ENCODE peak calls at places on chromosomes 7 and 10, in seven cellular contexts. G is psoas muscle; T is cardiac fibroblast; L is GM23248; D is CD8-positive, alpha-beta memory T cell; V is HepG2; Y is hepatocyte. M is an unnamed sample.
A peak's percentile ranks its signal among the peaks of the same experiment; 100 is the strongest.

GRCh38 chr7:503575-504111 is 16.0 kb downstream of the PDGFA start:
- DNase-seq in G (peak; percentile 69), T (no peak), L (no peak), D (no peak), V (peak; percentile 94), Y (peak; percentile 94), M (no peak)

GRCh38 chr7:27364344-27364758 is 121.7 kb downstream of the EVX1 start:
- DNase-seq in G (peak; percentile 87), T (peak; percentile 80), L (peak; percentile 82), D (no peak), V (no peak), Y (peak; percentile 61), M (peak; percentile 74)

GRCh38 chr7:44607141-44608068 is 978 bp downstream of the OGDH start:
- DNase-seq in G (no peak), T (no peak), L (no peak), D (peak; percentile 10), V (no peak), Y (no peak), M (no peak)

GRCh38 chr7:15199482-15199881 is 296.9 kb upstream of the DGKB start:
- DNase-seq in G (no peak), T (peak; percentile 62), L (peak; percentile 36), D (no peak), V (no peak), Y (peak; percentile 18), M (peak; percentile 58)

GRCh38 chr7:133937786-133938185 is 189.4 kb upstream of the LRGUK start:
- DNase-seq in G (no peak), T (no peak), L (no peak), D (no peak), V (no peak), Y (no peak), M (no peak)

GRCh38 chr10:126673565-126673964 is 3.1 kb upstream of the C10orf90 start:
- DNase-seq in G (no peak), T (no peak), L (no peak), D (no peak), V (no peak), Y (no peak), M (no peak)

GRCh38 chr7:33500590-33500989 is 371.2 kb downstream of the BBS9 start:
- DNase-seq in G (no peak), T (peak; percentile 10), L (peak; percentile 48), D (no peak), V (no peak), Y (no peak), M (no peak)

GRCh38 chr10:126104767-126105166 is 208.4 kb downstream of the FANK1 start:
- DNase-seq in G (peak; percentile 78), T (no peak), L (no peak), D (no peak), V (no peak), Y (no peak), M (no peak)

GRCh38 chr10:24884316-24884715 is 68.1 kb downstream of the PRTFDC1 start:
- DNase-seq in G (no peak), T (no peak), L (peak; percentile 36), D (no peak), V (no peak), Y (no peak), M (peak; percentile 24)

GRCh38 chr10:34003561-34003960 is 669.1 kb upstream of the NRP1 start:
- DNase-seq in G (no peak), T (no peak), L (no peak), D (no peak), V (no peak), Y (no peak), M (no peak)

GRCh38 chr10:54749623-54750022 is 51.4 kb downstream of the PCDH15 start:
- DNase-seq in G (no peak), T (no peak), L (no peak), D (no peak), V (no peak), Y (no peak), M (no peak)

GRCh38 chr7:148344406-148344805 is 246.2 kb upstream of the C7orf33 start:
- DNase-seq in G (no peak), T (no peak), L (no peak), D (no peak), V (no peak), Y (no peak), M (no peak)

GRCh38 chr7:123612024-123612423 is 10.4 kb downstream of the ASB15 start:
- DNase-seq in G (no peak), T (no peak), L (no peak), D (no peak), V (peak; percentile 35), Y (peak; percentile 22), M (no peak)

GRCh38 chr10:97327348-97328294 is 6.9 kb downstream of the FRAT2 start:
- DNase-seq in G (no peak), T (no peak), L (no peak), D (no peak), V (peak; percentile 96), Y (peak; percentile 37), M (no peak)

GRCh38 chr10:62076872-62077271 is 175.4 kb downstream of the ARID5B start:
- DNase-seq in G (no peak), T (peak; percentile 90), L (peak; percentile 88), D (peak; percentile 17), V (peak; percentile 63), Y (no peak), M (peak; percentile 89)

GRCh38 chr10:133335238-133336122 is 1.2 kb downstream of the CALY start:
- DNase-seq in G (peak; percentile 77), T (peak; percentile 70), L (peak; percentile 77), D (peak; percentile 90), V (no peak), Y (peak; percentile 82), M (peak; percentile 73)

GRCh38 chr10:74728225-74728624 is 98.2 kb upstream of the KAT6B start:
- DNase-seq in G (no peak), T (peak; percentile 5), L (peak; percentile 42), D (no peak), V (peak; percentile 24), Y (no peak), M (no peak)

GRCh38 chr7:36021367-36021766 is 131.7 kb upstream of the EEPD1 start:
- DNase-seq in G (no peak), T (peak; percentile 32), L (peak; percentile 10), D (no peak), V (no peak), Y (no peak), M (peak; percentile 54)

GRCh38 chr10:48749254-48749787 is 64.6 kb downstream of the WDFY4 start:
- DNase-seq in G (no peak), T (no peak), L (no peak), D (no peak), V (no peak), Y (no peak), M (no peak)

GRCh38 chr7:45625714-45626440 is 51.7 kb downstream of the ADCY1 start:
- DNase-seq in G (no peak), T (no peak), L (peak; percentile 16), D (no peak), V (no peak), Y (no peak), M (no peak)

DNA sequence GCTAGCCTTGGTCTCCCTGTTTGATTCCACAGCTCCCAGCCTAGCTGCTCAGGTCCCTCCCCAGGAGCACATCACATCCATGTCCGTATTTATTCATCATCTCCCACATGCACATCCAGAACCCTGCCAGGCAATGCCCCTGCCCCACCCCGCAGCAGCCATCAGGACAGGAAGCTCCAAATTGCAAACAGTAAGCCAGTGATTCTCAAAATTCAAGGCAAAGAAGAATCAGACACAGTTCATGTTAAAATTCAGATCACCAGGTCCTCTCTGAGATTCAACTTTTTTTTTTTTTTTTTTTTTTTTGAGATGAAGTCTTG is 17.7 kb downstream of the LRRC20 start:
- DNase-seq in G (no peak), T (no peak), L (no peak), D (no peak), V (no peak), Y (no peak), M (no peak)
- H3K4me3 ChIP-seq in G (no peak overlapping the region), T (no peak overlapping the region), L (no peak overlapping the region), D (no peak overlapping the region), V (no peak overlapping the region), Y (no peak overlapping the region), M (no peak overlapping the region)

GRCh38 chr10:13632879-13633437 is 46.2 kb downstream of the PRPF18 start:
- DNase-seq in G (no peak), T (no peak), L (no peak), D (no peak), V (no peak), Y (no peak), M (no peak)
- H3K4me3 ChIP-seq in G (no peak overlapping the region), T (no peak overlapping the region), L (no peak overlapping the region), D (no peak overlapping the region), V (no peak overlapping the region), Y (no peak overlapping the region), M (no peak overlapping the region)

DNA sequence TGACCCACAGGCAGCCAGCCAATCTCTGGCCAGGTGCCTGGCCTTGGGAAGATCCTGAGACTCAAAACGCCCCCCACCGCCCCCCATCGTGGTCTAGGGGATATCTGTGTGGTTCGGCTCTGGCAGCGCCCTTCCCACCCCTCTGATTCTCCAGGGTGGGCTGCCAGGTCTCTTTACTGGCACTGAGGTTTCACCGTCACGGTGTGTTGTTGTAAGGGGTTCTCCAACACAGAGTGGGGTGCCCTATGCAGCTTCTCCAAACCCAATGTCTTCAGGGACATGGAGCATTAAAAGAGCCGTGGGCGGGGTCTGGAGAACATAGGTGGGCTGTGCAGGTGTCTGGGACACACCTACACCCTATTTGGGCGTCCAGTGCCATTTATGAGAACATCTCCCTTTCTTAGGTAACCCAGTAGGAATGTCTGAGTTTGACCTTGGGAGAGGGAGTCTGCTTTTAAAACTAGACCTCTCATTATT is 1.5 kb downstream of the MAFK start:
- DNase-seq in G (no peak), T (no peak), L (no peak), D (no peak), V (no peak), Y (peak; percentile 60), M (peak; percentile 35)
- H3K4me3 ChIP-seq in G (peak overlapping the region; percentile 78), T (peak overlapping the region; percentile 72), L (peak overlapping the region; percentile 79), D (peak overlapping the region; percentile 75), V (peak overlapping the region; percentile 86), Y (peak overlapping the region; percentile 38), M (peak overlapping the region; percentile 74)

GRCh38 chr10:90641731-90642130 is 216.1 kb downstream of the HTR7 start:
- DNase-seq in G (no peak), T (no peak), L (no peak), D (no peak), V (no peak), Y (no peak), M (no peak)
- H3K4me3 ChIP-seq in G (peak overlapping the region; percentile 6), T (no peak overlapping the region), L (no peak overlapping the region), D (no peak overlapping the region), V (no peak overlapping the region), Y (no peak overlapping the region), M (no peak overlapping the region)

M was measured in choroid plexus epithelial cell.